ENCODE peak calls at places on chromosomes 11 and 22, in six cellular contexts. I is dorsolateral prefrontal cortex, W is DND-41, A is lower lobe of right lung, B is adrenal gland, R is heart left ventricle. K is an unnamed sample. For H3K27me3, the result is how much of the 10 kb centered on the place peaks cover.

GRCh38 chr22:46750861-46751260 is 11.6 kb upstream of the TBC1D22A start:
- DNase-seq in I (no peak), W (no peak), A (no peak), B (peak), R (no peak), K (no peak)

GRCh38 chr11:104093426-104094280 is 57.2 kb downstream of the DDI1 start:
- DNase-seq in I (no peak), W (no peak), A (no peak), B (no peak), R (no peak), K (no peak)

GRCh38 chr11:80432051-80432450 is 991.2 kb upstream of the TENM4 start:
- DNase-seq in I (no peak), W (no peak), A (no peak), B (no peak), R (no peak), K (no peak)

GRCh38 chr22:37242395-37242918 is 1.6 kb downstream of the RAC2 start:
- DNase-seq in I (no peak), W (peak), A (peak), B (peak), R (peak), K (peak)

GRCh38 chr11:65411681-65412070 is 10.9 kb upstream of the NEAT1 start:
- DNase-seq in I (peak), W (no peak), A (peak), B (no peak), R (no peak), K (no peak)

GRCh38 chr22:19841641-19842385 is 12.9 kb downstream of the GNB1L start:
- DNase-seq in I (no peak), W (no peak), A (no peak), B (no peak), R (no peak), K (no peak)

GRCh38 chr22:19815093-19815822 is 39.4 kb downstream of the GNB1L start:
- DNase-seq in I (no peak), W (no peak), A (no peak), B (no peak), R (no peak), K (peak)

GRCh38 chr22:36204001-36204640 is 2.5 kb upstream of the APOL4 start:
- DNase-seq in I (no peak), W (no peak), A (no peak), B (no peak), R (no peak), K (no peak)

GRCh38 chr22:23850136-23850611 is 7.5 kb upstream of the SLC2A11 start:
- DNase-seq in I (no peak), W (no peak), A (no peak), B (no peak), R (no peak), K (no peak)

GRCh38 chr11:5368502-5369043 is 15.0 kb upstream of the OR51M1 start:
- DNase-seq in I (no peak), W (no peak), A (no peak), B (no peak), R (no peak), K (no peak)

GRCh38 chr22:26360169-26360885 is 68.7 kb upstream of the ASPHD2 start:
- DNase-seq in I (peak), W (peak), A (peak), B (peak), R (peak), K (peak)

GRCh38 chr11:108672113-108672512 is 7.2 kb downstream of the DDX10 start:
- DNase-seq in I (no peak), W (no peak), A (no peak), B (peak), R (no peak), K (no peak)

GRCh38 chr11:35272391-35272821 is 133.4 kb downstream of the CD44 start:
- DNase-seq in I (no peak), W (no peak), A (no peak), B (no peak), R (no peak), K (no peak)

GRCh38 chr11:61753672-61754071 is 1.2 kb downstream of the MYRF start:
- DNase-seq in I (no peak), W (no peak), A (no peak), B (no peak), R (no peak), K (no peak)

GRCh38 chr11:111347723-111348115 is 31.4 kb downstream of the POU2AF1 start:
- DNase-seq in I (no peak), W (no peak), A (no peak), B (no peak), R (no peak), K (no peak)

GRCh38 chr11:69801513-69802335 is 17.5 kb downstream of the FGF3 start:
- DNase-seq in I (no peak), W (peak), A (no peak), B (peak), R (no peak), K (no peak)

GRCh38 chr11:36475192-36475591 is 34.9 kb downstream of the TRAF6 start:
- DNase-seq in I (no peak), W (no peak), A (no peak), B (no peak), R (no peak), K (peak)

GRCh38 chr22:49664891-49665290 is 162.8 kb downstream of the BRD1 start:
- DNase-seq in I (no peak), W (no peak), A (peak), B (peak), R (peak), K (no peak)

GRCh38 chr22:45051946-45052345 is 42.1 kb upstream of the PHF21B start:
- DNase-seq in I (no peak), W (no peak), A (no peak), B (no peak), R (no peak), K (no peak)

GRCh38 chr11:102121329-102121728 is 11.1 kb downstream of the YAP1 start:
- DNase-seq in I (no peak), W (no peak), A (no peak), B (no peak), R (no peak), K (no peak)

GRCh38 chr11:16789061-16789415 is 50.6 kb downstream of the C11orf58 start:
- DNase-seq in I (no peak), W (no peak), A (peak), B (no peak), R (no peak), K (no peak)

GRCh38 chr11:102345923-102346322 is 1.1 kb upstream of the BIRC2 start:
- DNase-seq in I (no peak), W (no peak), A (no peak), B (no peak), R (no peak), K (peak)

GRCh38 chr11:130560000-130560852 is 111.8 kb downstream of the ADAMTS15 start:
- DNase-seq in I (no peak), W (no peak), A (no peak), B (peak), R (no peak), K (no peak)

GRCh38 chr11:130562549-130562948 is 114.1 kb downstream of the ADAMTS15 start:
- DNase-seq in I (no peak), W (no peak), A (no peak), B (no peak), R (no peak), K (no peak)

GRCh38 chr11:130561441-130561881 is 113.0 kb downstream of the ADAMTS15 start:
- DNase-seq in I (no peak), W (no peak), A (no peak), B (no peak), R (no peak), K (no peak)
- H3K27ac ChIP-seq in I (no peak), W (no peak), A (no peak), B (no peak), R (no peak), K (no peak)

GRCh38 chr11:8105133-8105532 is 24.1 kb downstream of the TUB start:
- DNase-seq in I (no peak), W (no peak), A (no peak), B (no peak), R (no peak), K (no peak)
- H3K27me3 ChIP-seq in I (under half), W (under half), A (under half), B (under half), R (under half), K (under half)

GRCh38 chr11:27700351-27701261 is at the start of gene BDNF:
- DNase-seq in I (no peak), W (no peak), A (no peak), B (peak), R (no peak), K (no peak)

GRCh38 chr11:27698872-27699241 is 1.4 kb downstream of the BDNF start:
- DNase-seq in I (peak), W (peak), A (peak), B (peak), R (peak), K (peak)

GRCh38 chr11:27699926-27700350 is 317 bp downstream of the BDNF start:
- DNase-seq in I (no peak), W (no peak), A (peak), B (no peak), R (no peak), K (no peak)

GRCh38 chr11:27697679-27698275 is 2.5 kb downstream of the BDNF start:
- DNase-seq in I (no peak), W (no peak), A (no peak), B (no peak), R (no peak), K (no peak)

GRCh38 chr11:27699242-27699925 is 871 bp downstream of the BDNF start:
- DNase-seq in I (no peak), W (no peak), A (no peak), B (no peak), R (no peak), K (no peak)
- H3K27ac ChIP-seq in I (no peak), W (no peak), A (no peak), B (no peak), R (peak), K (no peak)

GRCh38 chr11:970319-970871 is 44.7 kb downstream of the AP2A2 start:
- DNase-seq in I (no peak), W (no peak), A (no peak), B (no peak), R (no peak), K (no peak)
- H3K27me3 ChIP-seq in I (under half), W (under half), A (under half), B (under half), R (under half), K (under half)

GRCh38 chr11:18697581-18697980 is 998 bp upstream of the TMEM86A start:
- DNase-seq in I (no peak), W (no peak), A (no peak), B (no peak), R (no peak), K (no peak)
- H3K27ac ChIP-seq in I (no peak), W (no peak), A (peak), B (peak), R (no peak), K (no peak)

DNA sequence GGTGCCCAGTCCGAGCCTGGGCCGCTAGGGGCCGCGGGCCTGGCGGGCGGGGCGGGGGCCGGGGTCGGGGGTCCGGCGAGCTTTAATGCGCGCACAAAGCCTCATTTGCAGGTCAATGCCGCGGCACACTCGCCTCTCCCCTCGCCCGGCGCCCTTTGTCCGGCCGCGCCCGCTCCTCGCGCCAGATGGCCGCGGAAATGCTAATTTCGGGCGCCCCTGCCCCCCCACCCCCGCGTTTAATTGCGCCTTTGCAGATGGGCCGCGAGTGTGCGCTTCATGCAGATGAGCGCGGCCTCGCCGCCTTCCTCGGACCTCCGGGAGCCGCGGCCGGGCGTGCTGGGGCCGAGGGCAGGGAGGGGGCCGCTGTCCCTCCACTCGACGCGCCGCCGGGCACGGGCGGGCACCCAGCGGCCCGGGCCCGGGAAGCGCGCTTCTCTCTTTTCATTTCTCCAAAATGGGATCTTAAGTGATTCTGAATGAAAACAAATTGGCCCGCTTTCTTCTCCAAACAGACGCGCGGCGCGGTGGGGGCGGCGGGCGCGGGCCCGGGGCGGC is 23.1 kb downstream of the CDKN1C start:
- DNase-seq in I (no peak), W (no peak), A (no peak), B (no peak), R (no peak), K (no peak)
- H3K27me3 ChIP-seq in I (under half), W (under half), A (under half), B (under half), R (under half), K (half or more)

GRCh38 chr11:109865558-109866186 is 227.5 kb upstream of the ZC3H12C start:
- DNase-seq in I (peak), W (no peak), A (no peak), B (peak), R (no peak), K (no peak)
- H3K27ac ChIP-seq in I (no peak), W (no peak), A (no peak), B (no peak), R (no peak), K (no peak)

K was measured in foreskin keratinocyte.